ENCODE peak calls at places on chromosome 2, in five cellular contexts. R, L, K, V and M are unnamed samples.

GRCh38 chr2:18046558-18046957 is 168.1 kb downstream of the KCNS3 start:
- DNase-seq in V (no peak), R (no peak), K (no peak), L (no peak), M (no peak)

GRCh38 chr2:233444501-233444900 is 90.2 kb downstream of the DGKD start:
- DNase-seq in R (peak; percentile 44), V (no peak), L (no peak), K (no peak), M (no peak)

GRCh38 chr2:35035883-35036282 is 1319.7 kb upstream of the CRIM1 start:
- DNase-seq in V (no peak), R (no peak), L (no peak), K (no peak), M (no peak)

GRCh38 chr2:28469304-28469703 is 26.6 kb upstream of the PLB1 start:
- DNase-seq in V (no peak), L (no peak), R (no peak), K (no peak), M (no peak)

GRCh38 chr2:212726403-212726802 is 187.8 kb upstream of the ERBB4 start:
- DNase-seq in K (no peak), L (no peak), V (no peak), R (no peak), M (no peak)

GRCh38 chr2:143939976-143940375 is 579.9 kb downstream of the ZEB2 start:
- DNase-seq in R (no peak), K (no peak), V (no peak), L (no peak), M (no peak)

GRCh38 chr2:236571161-236571560 is 1.5 kb downstream of the ACKR3 start:
- DNase-seq in V (no peak), L (no peak), K (no peak), R (no peak), M (no peak)

GRCh38 chr2:43333096-43333655 is 106.8 kb upstream of the ZFP36L2 start:
- DNase-seq in R (no peak), L (no peak), K (no peak), V (no peak), M (no peak)

GRCh38 chr2:25707927-25708326 is 34.5 kb upstream of the DTNB start:
- DNase-seq in L (no peak), R (no peak), K (no peak), V (no peak), M (no peak)

GRCh38 chr2:232873909-232874641 is 4.0 kb downstream of the SNORC start:
- DNase-seq in V (no peak), R (no peak), K (no peak), L (no peak), M (no peak)

GRCh38 chr2:150486539-150487484 is 655 bp downstream of the RND3 start:
- DNase-seq in K (no peak), L (peak; percentile 37), V (no peak), R (no peak), M (peak; percentile 60)

GRCh38 chr2:226220511-226220910 is 579.1 kb downstream of the IRS1 start:
- DNase-seq in L (no peak), V (no peak), R (no peak), K (no peak), M (no peak)

GRCh38 chr2:120470041-120470716 is 124.2 kb downstream of the INHBB start:
- DNase-seq in K (no peak), L (no peak), R (peak; percentile 94), V (no peak), M (peak; percentile 82)

GRCh38 chr2:230498506-230499107 is 82.6 kb downstream of the SP100 start:
- DNase-seq in V (no peak), K (no peak), R (no peak), L (no peak), M (no peak)

GRCh38 chr2:18930977-18931376 is 341.6 kb upstream of the NT5C1B start:
- DNase-seq in V (no peak), R (no peak), K (no peak), L (no peak), M (no peak)

GRCh38 chr2:153476491-153477095 is 2.0 kb downstream of the RPRM start:
- DNase-seq in L (peak; percentile 28), K (no peak), V (no peak), R (no peak), M (no peak)

GRCh38 chr2:106623424-106623823 is 136.3 kb downstream of the CD8B2 start:
- DNase-seq in V (no peak), K (no peak), L (no peak), R (no peak), M (no peak)

GRCh38 chr2:20235655-20236302 is 10.8 kb upstream of the SDC1 start:
- DNase-seq in R (no peak), K (no peak), V (no peak), L (no peak), M (no peak)

GRCh38 chr2:237459741-237460174 is 27.3 kb upstream of the MLPH start:
- DNase-seq in L (no peak), V (no peak), R (no peak), K (no peak), M (no peak)

GRCh38 chr2:61469424-61470121 is 1.3 kb downstream of the USP34 start:
- DNase-seq in V (no peak), K (no peak), R (no peak), L (no peak), M (no peak)

GRCh38 chr2:218876562-218877219 is 4.0 kb upstream of the WNT10A start:
- DNase-seq in R (peak; percentile 57), L (peak; percentile 77), K (peak; percentile 59), V (peak; percentile 27), M (peak; percentile 76)

GRCh38 chr2:7774481-7774880 is 857.3 kb downstream of the RNF144A start:
- DNase-seq in V (no peak), L (no peak), R (no peak), K (no peak), M (no peak)

GRCh38 chr2:108940156-108940555 is 48.9 kb downstream of the EDAR start:
- DNase-seq in R (no peak), L (no peak), V (no peak), K (no peak), M (no peak)

GRCh38 chr2:211835695-211836094 is 702.9 kb downstream of the ERBB4 start:
- DNase-seq in L (no peak), V (no peak), R (no peak), K (no peak), M (no peak)

GRCh38 chr2:134232461-134232860 is 21.4 kb upstream of the MGAT5 start:
- DNase-seq in R (no peak), K (no peak), V (no peak), L (no peak), M (no peak)

GRCh38 chr2:7145707-7146106 is 228.5 kb downstream of the RNF144A start:
- DNase-seq in K (no peak), R (no peak), V (no peak), L (no peak), M (no peak)

GRCh38 chr2:26274058-26274613 is 29.4 kb downstream of the HADHB start:
- DNase-seq in V (no peak), R (no peak), K (no peak), L (no peak), M (peak; percentile 93)

GRCh38 chr2:170394988-170395387 is 217.0 kb downstream of the MYO3B start:
- DNase-seq in R (no peak), K (no peak), V (no peak), L (no peak), M (no peak)

GRCh38 chr2:181123798-181124217 is 143.4 kb downstream of the UBE2E3 start:
- DNase-seq in V (no peak), L (no peak), R (no peak), K (no peak), M (no peak)

GRCh38 chr2:9278439-9278838 is 71.8 kb downstream of the ASAP2 start:
- DNase-seq in L (no peak), R (no peak), V (no peak), K (no peak), M (no peak)

GRCh38 chr2:111048856-111049551 is 71.7 kb upstream of the BCL2L11 start:
- DNase-seq in R (no peak), K (no peak), V (no peak), L (no peak), M (no peak)

GRCh38 chr2:151260492-151261239 is 997 bp downstream of the RBM43 start:
- DNase-seq in L (no peak), R (no peak), V (no peak), K (no peak), M (no peak)

GRCh38 chr2:18552351-18553077 is 7.9 kb downstream of the RDH14 start:
- DNase-seq in V (no peak), K (no peak), R (no peak), L (no peak), M (no peak)

GRCh38 chr2:219176818-219177593 is at the start of gene CNPPD1:
- DNase-seq in L (peak; percentile 86), R (peak; percentile 94), V (peak; percentile 67), K (peak; percentile 87), M (peak; percentile 88)

GRCh38 chr2:224869601-224870000 is 153.4 kb upstream of the CCDC195 start:
- DNase-seq in R (no peak), L (no peak), K (no peak), V (no peak), M (no peak)

GRCh38 chr2:61144697-61145268 is 17.2 kb upstream of the C2orf74 start:
- DNase-seq in L (peak; percentile 96), V (peak; percentile 84), K (peak; percentile 76), R (peak; percentile 95), M (peak; percentile 97)

GRCh38 chr2:172791953-172792352 is 56.3 kb downstream of the RAPGEF4 start:
- DNase-seq in V (no peak), K (no peak), R (no peak), L (no peak), M (no peak)

GRCh38 chr2:9594361-9595063 is 36.3 kb downstream of the YWHAQ start:
- DNase-seq in V (no peak), L (no peak), K (no peak), R (no peak), M (peak; percentile 31)

GRCh38 chr2:119921825-119922224 is 91.1 kb upstream of the EPB41L5 start:
- DNase-seq in R (no peak), L (no peak), V (no peak), K (no peak), M (no peak)

GRCh38 chr2:211132586-211132985 is 576.2 kb downstream of the CPS1 start:
- DNase-seq in R (no peak), K (no peak), V (no peak), L (no peak), M (no peak)